ENCODE peak calls at places on chromosomes 4 and X, in seven cellular contexts. One of them, this sample, is unnamed.
A peak's percentile ranks its signal among the peaks of the same experiment; 100 is the strongest.

GRCh38 chr4:949656-950055 is 17.4 kb downstream of the TMEM175 start:
- DNase-seq in NB4: no peak
- DNase-seq in transverse colon: no peak
- DNase-seq in PC-9: no peak
- DNase-seq in uterus: no peak
- DNase-seq in pancreas: no peak
- DNase-seq in ovary: no peak
- DNase-seq in this sample: no peak

GRCh38 chrX:107712231-107713204 is 63.1 kb downstream of the TSC22D3 start:
- DNase-seq in NB4: no peak
- DNase-seq in PC-9: no peak
- DNase-seq in pancreas: no peak
- DNase-seq in uterus: no peak
- DNase-seq in ovary: no peak
- DNase-seq in transverse colon: peak; percentile 47
- DNase-seq in this sample: no peak

GRCh38 chrX:130165181-130165702 is 399 bp downstream of the AIFM1 start:
- DNase-seq in pancreas: no peak
- DNase-seq in transverse colon: no peak
- DNase-seq in NB4: no peak
- DNase-seq in PC-9: no peak
- DNase-seq in uterus: no peak
- DNase-seq in ovary: no peak
- DNase-seq in this sample: no peak

GRCh38 chrX:150768132-150768485 is 74.9 kb downstream of the MTMR1 start:
- DNase-seq in ovary: no peak
- DNase-seq in uterus: no peak
- DNase-seq in pancreas: no peak
- DNase-seq in NB4: peak; percentile 73
- DNase-seq in PC-9: no peak
- DNase-seq in transverse colon: no peak
- DNase-seq in this sample: no peak

GRCh38 chr4:41428941-41429669 is 108.9 kb upstream of the LIMCH1 start:
- DNase-seq in pancreas: no peak
- DNase-seq in NB4: no peak
- DNase-seq in uterus: no peak
- DNase-seq in transverse colon: no peak
- DNase-seq in PC-9: no peak
- DNase-seq in ovary: no peak
- DNase-seq in this sample: no peak

GRCh38 chr4:78464265-78464664 is 87.3 kb upstream of the ANXA3 start:
- DNase-seq in PC-9: no peak
- DNase-seq in ovary: no peak
- DNase-seq in uterus: no peak
- DNase-seq in transverse colon: no peak
- DNase-seq in pancreas: no peak
- DNase-seq in NB4: no peak
- DNase-seq in this sample: no peak

GRCh38 chr4:11497972-11498371 is 69.3 kb upstream of the HS3ST1 start:
- DNase-seq in uterus: no peak
- DNase-seq in PC-9: peak; percentile 41
- DNase-seq in ovary: no peak
- DNase-seq in NB4: no peak
- DNase-seq in pancreas: no peak
- DNase-seq in transverse colon: no peak
- DNase-seq in this sample: no peak

GRCh38 chrX:46849933-46850332 is 13.1 kb downstream of the RP2 start:
- DNase-seq in uterus: no peak
- DNase-seq in ovary: no peak
- DNase-seq in PC-9: no peak
- DNase-seq in NB4: peak; percentile 30
- DNase-seq in transverse colon: no peak
- DNase-seq in pancreas: no peak
- DNase-seq in this sample: no peak

GRCh38 chrX:68077378-68077777 is 355.9 kb downstream of the OPHN1 start:
- DNase-seq in NB4: no peak
- DNase-seq in ovary: no peak
- DNase-seq in PC-9: no peak
- DNase-seq in pancreas: no peak
- DNase-seq in uterus: no peak
- DNase-seq in transverse colon: no peak
- DNase-seq in this sample: no peak

GRCh38 chrX:47723689-47724088 is 64.7 kb upstream of the UXT start:
- DNase-seq in pancreas: no peak
- DNase-seq in transverse colon: no peak
- DNase-seq in NB4: peak; percentile 13
- DNase-seq in PC-9: no peak
- DNase-seq in uterus: no peak
- DNase-seq in ovary: no peak
- DNase-seq in this sample: no peak

GRCh38 chr4:37914539-37914938 is 23.7 kb downstream of the TBC1D1 start:
- DNase-seq in pancreas: no peak
- DNase-seq in PC-9: no peak
- DNase-seq in NB4: no peak
- DNase-seq in ovary: no peak
- DNase-seq in uterus: no peak
- DNase-seq in transverse colon: no peak
- DNase-seq in this sample: no peak

GRCh38 chr4:29734785-29735184 is 985.4 kb upstream of the PCDH7 start:
- DNase-seq in transverse colon: no peak
- DNase-seq in NB4: no peak
- DNase-seq in uterus: no peak
- DNase-seq in ovary: no peak
- DNase-seq in PC-9: no peak
- DNase-seq in pancreas: no peak
- DNase-seq in this sample: no peak

GRCh38 chrX:16278927-16279326 is 111.6 kb downstream of the MAGEB17 start:
- DNase-seq in pancreas: no peak
- DNase-seq in PC-9: no peak
- DNase-seq in uterus: no peak
- DNase-seq in ovary: no peak
- DNase-seq in transverse colon: no peak
- DNase-seq in NB4: peak; percentile 2
- DNase-seq in this sample: no peak

DNA sequence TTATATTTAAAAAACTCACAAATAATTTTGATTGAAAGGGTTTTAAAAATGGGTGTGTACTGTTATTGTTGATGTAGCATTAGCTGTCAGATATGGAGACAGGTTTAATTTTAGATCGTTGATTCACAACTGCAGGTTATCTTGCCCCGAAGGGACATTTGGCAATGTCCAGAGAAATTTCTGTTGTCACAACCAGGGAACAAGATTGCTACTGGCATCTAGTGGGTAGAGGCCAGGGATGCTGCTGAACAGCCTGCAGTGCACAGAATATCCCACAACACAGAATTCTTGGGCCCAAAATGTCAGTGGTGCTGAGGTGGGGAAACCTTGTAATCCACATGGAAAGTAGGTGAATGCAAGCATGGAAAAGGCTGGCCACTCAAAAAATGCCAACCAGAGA is 114.9 kb downstream of the MAGEB17 start:
- DNase-seq in uterus: no peak
- DNase-seq in PC-9: no peak
- DNase-seq in NB4: no peak
- DNase-seq in transverse colon: no peak
- DNase-seq in pancreas: no peak
- DNase-seq in ovary: no peak
- DNase-seq in this sample: no peak
- TF ChIP-seq CTCF in uterus: no peak
- TF ChIP-seq CTCF in PC-9: no peak
- TF ChIP-seq CTCF in NB4: no peak
- TF ChIP-seq CTCF in transverse colon: no peak
- TF ChIP-seq CTCF in pancreas: no peak
- TF ChIP-seq CTCF in ovary: no peak
- TF ChIP-seq CTCF in this sample: no peak

GRCh38 chr4:8115203-8115520 is 43.5 kb downstream of the ABLIM2 start:
- DNase-seq in PC-9: no peak
- DNase-seq in NB4: no peak
- DNase-seq in pancreas: no peak
- DNase-seq in transverse colon: no peak
- DNase-seq in ovary: no peak
- DNase-seq in uterus: no peak
- DNase-seq in this sample: no peak

GRCh38 chr4:8118035-8118434 is 40.6 kb downstream of the ABLIM2 start:
- DNase-seq in pancreas: no peak
- DNase-seq in ovary: no peak
- DNase-seq in transverse colon: no peak
- DNase-seq in uterus: no peak
- DNase-seq in NB4: no peak
- DNase-seq in PC-9: no peak
- DNase-seq in this sample: no peak

GRCh38 chr4:8117278-8117682 is 41.3 kb downstream of the ABLIM2 start:
- DNase-seq in PC-9: peak; percentile 51
- DNase-seq in uterus: peak; percentile 27
- DNase-seq in NB4: peak; percentile 69
- DNase-seq in pancreas: peak; percentile 78
- DNase-seq in transverse colon: peak; percentile 68
- DNase-seq in ovary: no peak
- DNase-seq in this sample: no peak

GRCh38 chr4:8114456-8115202 is 44.0 kb downstream of the ABLIM2 start:
- DNase-seq in ovary: no peak
- DNase-seq in pancreas: no peak
- DNase-seq in PC-9: no peak
- DNase-seq in transverse colon: peak; percentile 46
- DNase-seq in NB4: no peak
- DNase-seq in uterus: no peak
- DNase-seq in this sample: no peak

DNA sequence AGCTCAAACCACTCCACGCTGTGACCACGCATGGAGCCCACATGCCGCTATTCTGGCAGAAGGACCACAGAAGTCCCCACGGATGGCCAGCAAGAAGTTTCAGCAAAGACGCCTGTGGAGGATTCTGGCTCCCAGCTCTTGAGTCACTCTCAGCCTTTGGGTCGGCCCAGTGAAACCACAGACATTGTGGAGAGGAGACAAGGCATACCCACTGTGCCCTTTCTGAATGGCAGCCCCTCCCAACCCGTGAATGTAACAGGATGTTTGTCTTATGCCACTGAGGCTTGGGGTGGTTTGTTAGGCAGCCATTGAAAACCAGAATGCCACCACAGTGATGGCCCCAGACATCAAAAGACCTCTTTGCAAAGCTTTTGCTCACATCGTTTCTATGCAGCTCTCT is 42.7 kb downstream of the ABLIM2 start:
- DNase-seq in NB4: no peak
- DNase-seq in uterus: no peak
- DNase-seq in PC-9: no peak
- DNase-seq in ovary: no peak
- DNase-seq in transverse colon: no peak
- DNase-seq in pancreas: no peak
- DNase-seq in this sample: no peak
- H3K4me3 ChIP-seq in NB4: no peak overlapping the region
- H3K4me3 ChIP-seq in uterus: no peak overlapping the region
- H3K4me3 ChIP-seq in PC-9: no peak overlapping the region
- H3K4me3 ChIP-seq in ovary: no peak overlapping the region
- H3K4me3 ChIP-seq in transverse colon: no peak overlapping the region
- H3K4me3 ChIP-seq in pancreas: no peak overlapping the region
- H3K4me3 ChIP-seq in this sample: no peak overlapping the region

GRCh38 chr4:177374966-177375365 is 65.3 kb downstream of the NEIL3 start:
- DNase-seq in PC-9: no peak
- DNase-seq in uterus: no peak
- DNase-seq in NB4: no peak
- DNase-seq in ovary: no peak
- DNase-seq in pancreas: no peak
- DNase-seq in transverse colon: no peak
- DNase-seq in this sample: no peak

GRCh38 chr4:177371452-177371851 is 61.8 kb downstream of the NEIL3 start:
- DNase-seq in uterus: no peak
- DNase-seq in transverse colon: no peak
- DNase-seq in PC-9: no peak
- DNase-seq in NB4: no peak
- DNase-seq in pancreas: no peak
- DNase-seq in ovary: no peak
- DNase-seq in this sample: no peak

GRCh38 chr4:177380730-177381287 is 61.4 kb downstream of the AGA start:
- DNase-seq in transverse colon: no peak
- DNase-seq in ovary: no peak
- DNase-seq in uterus: no peak
- DNase-seq in PC-9: no peak
- DNase-seq in pancreas: no peak
- DNase-seq in NB4: peak; percentile 41
- DNase-seq in this sample: no peak

GRCh38 chr4:177375372-177375771 is 65.7 kb downstream of the NEIL3 start:
- DNase-seq in PC-9: no peak
- DNase-seq in uterus: no peak
- DNase-seq in NB4: no peak
- DNase-seq in pancreas: no peak
- DNase-seq in ovary: no peak
- DNase-seq in transverse colon: no peak
- DNase-seq in this sample: no peak

DNA sequence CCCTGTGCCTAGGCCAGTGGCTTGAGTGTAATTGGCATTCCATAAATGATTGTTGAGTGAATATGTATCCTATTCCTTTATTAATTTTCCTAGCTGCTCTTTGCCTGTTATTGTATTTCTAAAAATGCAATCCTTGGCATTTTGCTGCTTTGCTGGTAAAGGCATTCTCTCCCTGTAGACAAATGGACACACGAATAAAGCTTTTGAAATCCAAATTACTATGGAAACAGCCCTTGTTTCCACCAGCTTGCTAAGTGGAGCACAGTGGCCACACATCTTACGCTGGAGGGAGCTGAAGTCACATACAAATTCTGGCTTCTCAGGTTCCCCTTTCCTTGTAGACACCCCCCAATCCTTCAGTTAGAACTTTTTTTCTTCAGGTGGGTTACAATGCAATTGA is 66.3 kb downstream of the AGA start:
- DNase-seq in ovary: no peak
- DNase-seq in NB4: peak; percentile 32
- DNase-seq in PC-9: no peak
- DNase-seq in uterus: no peak
- DNase-seq in pancreas: no peak
- DNase-seq in transverse colon: no peak
- DNase-seq in this sample: no peak
- TF ChIP-seq CTCF in ovary: no peak
- TF ChIP-seq CTCF in NB4: no peak
- TF ChIP-seq CTCF in PC-9: no peak
- TF ChIP-seq CTCF in uterus: no peak
- TF ChIP-seq CTCF in pancreas: no peak
- TF ChIP-seq CTCF in transverse colon: no peak
- TF ChIP-seq CTCF in this sample: no peak

DNA sequence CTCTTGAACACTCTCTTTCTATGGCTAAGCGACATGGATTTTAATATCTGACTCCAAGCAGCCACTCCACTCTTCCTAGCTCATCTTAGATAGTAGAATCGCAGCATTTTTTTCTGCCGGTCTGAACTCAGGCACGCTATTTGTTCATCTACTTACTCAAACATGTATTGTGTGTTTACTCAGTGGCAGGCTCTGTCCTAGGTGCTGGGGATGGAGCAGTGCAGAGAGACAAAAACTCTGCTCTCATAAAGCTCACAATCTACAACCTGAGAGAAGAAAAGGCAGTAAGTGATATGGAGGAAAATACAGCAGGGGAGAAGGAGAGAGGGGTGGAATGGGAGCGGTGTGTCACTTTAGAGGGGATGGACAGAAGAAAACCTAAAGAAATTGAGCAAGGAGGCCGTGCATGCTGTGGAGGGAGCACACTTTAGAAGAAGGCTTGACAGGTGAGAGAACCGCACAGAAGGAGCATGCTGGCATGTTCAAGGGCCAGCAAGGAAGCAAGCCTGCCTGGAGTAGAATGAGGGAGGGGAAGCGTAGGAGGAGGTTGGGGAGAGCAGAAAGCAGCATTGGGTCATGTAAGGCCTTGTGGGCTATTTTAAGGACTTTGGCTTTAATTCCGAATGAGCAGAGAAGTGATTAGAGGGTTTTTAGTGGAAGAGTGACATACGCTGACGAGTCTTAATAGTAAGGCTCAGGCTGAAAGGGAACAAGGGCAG is 132.0 kb downstream of the ANK2 start:
- DNase-seq in pancreas: no peak
- DNase-seq in NB4: no peak
- DNase-seq in PC-9: no peak
- DNase-seq in ovary: peak; percentile 22
- DNase-seq in transverse colon: no peak
- DNase-seq in uterus: no peak
- DNase-seq in this sample: no peak
- H3K4me3 ChIP-seq in pancreas: no peak overlapping the region
- H3K4me3 ChIP-seq in NB4: no peak overlapping the region
- H3K4me3 ChIP-seq in PC-9: no peak overlapping the region
- H3K4me3 ChIP-seq in ovary: no peak overlapping the region
- H3K4me3 ChIP-seq in transverse colon: no peak overlapping the region
- H3K4me3 ChIP-seq in uterus: no peak overlapping the region
- H3K4me3 ChIP-seq in this sample: no peak overlapping the region